ENCODE peak calls at places on chromosomes 7 and 10, in nine cellular contexts. One of them, this sample, is unnamed.

GRCh38 chr7:17325364-17325763 is 26.9 kb downstream of the AHR start:
- DNase-seq in CD4-positive, alpha-beta T cell: no peak
- DNase-seq in upper lobe of right lung: no peak
- DNase-seq in adrenal gland: no peak
- DNase-seq in esophagus muscularis mucosa: no peak
- DNase-seq in HFF-Myc: no peak
- DNase-seq in neural progenitor cell: no peak
- DNase-seq in lower leg skin: no peak
- DNase-seq in stomach: no peak
- DNase-seq in this sample: no peak

GRCh38 chr7:50714851-50715250 is 67.8 kb downstream of the GRB10 start:
- DNase-seq in CD4-positive, alpha-beta T cell: no peak
- DNase-seq in upper lobe of right lung: no peak
- DNase-seq in adrenal gland: no peak
- DNase-seq in esophagus muscularis mucosa: no peak
- DNase-seq in HFF-Myc: no peak
- DNase-seq in neural progenitor cell: no peak
- DNase-seq in lower leg skin: no peak
- DNase-seq in stomach: peak
- DNase-seq in this sample: no peak

GRCh38 chr7:47672966-47673365 is 91.1 kb upstream of the TNS3 start:
- DNase-seq in CD4-positive, alpha-beta T cell: no peak
- DNase-seq in upper lobe of right lung: no peak
- DNase-seq in adrenal gland: no peak
- DNase-seq in esophagus muscularis mucosa: no peak
- DNase-seq in HFF-Myc: no peak
- DNase-seq in neural progenitor cell: peak
- DNase-seq in lower leg skin: no peak
- DNase-seq in stomach: no peak
- DNase-seq in this sample: no peak

GRCh38 chr10:64430690-64431323 is 909.6 kb downstream of the REEP3 start:
- DNase-seq in CD4-positive, alpha-beta T cell: no peak
- DNase-seq in upper lobe of right lung: no peak
- DNase-seq in adrenal gland: no peak
- DNase-seq in esophagus muscularis mucosa: no peak
- DNase-seq in HFF-Myc: no peak
- DNase-seq in neural progenitor cell: peak
- DNase-seq in lower leg skin: no peak
- DNase-seq in stomach: no peak
- DNase-seq in this sample: peak

GRCh38 chr10:70543911-70544310 is 58.6 kb downstream of the PRF1 start:
- DNase-seq in CD4-positive, alpha-beta T cell: no peak
- DNase-seq in upper lobe of right lung: no peak
- DNase-seq in adrenal gland: no peak
- DNase-seq in esophagus muscularis mucosa: no peak
- DNase-seq in HFF-Myc: no peak
- DNase-seq in neural progenitor cell: no peak
- DNase-seq in lower leg skin: no peak
- DNase-seq in stomach: no peak
- DNase-seq in this sample: no peak

GRCh38 chr7:139731802-139732470 is 45.9 kb downstream of the HIPK2 start:
- DNase-seq in CD4-positive, alpha-beta T cell: no peak
- DNase-seq in upper lobe of right lung: peak
- DNase-seq in adrenal gland: peak
- DNase-seq in esophagus muscularis mucosa: peak
- DNase-seq in HFF-Myc: peak
- DNase-seq in neural progenitor cell: no peak
- DNase-seq in lower leg skin: peak
- DNase-seq in stomach: peak
- DNase-seq in this sample: peak

GRCh38 chr7:9204571-9204970 is 771.2 kb downstream of the NXPH1 start:
- DNase-seq in CD4-positive, alpha-beta T cell: no peak
- DNase-seq in upper lobe of right lung: no peak
- DNase-seq in adrenal gland: no peak
- DNase-seq in esophagus muscularis mucosa: no peak
- DNase-seq in HFF-Myc: no peak
- DNase-seq in neural progenitor cell: peak
- DNase-seq in lower leg skin: no peak
- DNase-seq in stomach: no peak
- DNase-seq in this sample: peak

GRCh38 chr7:49001610-49002033 is 77.3 kb downstream of the CDC14C start:
- DNase-seq in CD4-positive, alpha-beta T cell: no peak
- DNase-seq in upper lobe of right lung: no peak
- DNase-seq in adrenal gland: peak
- DNase-seq in esophagus muscularis mucosa: no peak
- DNase-seq in HFF-Myc: no peak
- DNase-seq in neural progenitor cell: peak
- DNase-seq in lower leg skin: no peak
- DNase-seq in stomach: no peak
- DNase-seq in this sample: no peak

GRCh38 chr7:118080947-118081346 is 103.0 kb upstream of the LSM8 start:
- DNase-seq in CD4-positive, alpha-beta T cell: no peak
- DNase-seq in upper lobe of right lung: no peak
- DNase-seq in adrenal gland: no peak
- DNase-seq in esophagus muscularis mucosa: no peak
- DNase-seq in HFF-Myc: peak
- DNase-seq in neural progenitor cell: no peak
- DNase-seq in lower leg skin: peak
- DNase-seq in stomach: no peak
- DNase-seq in this sample: peak

GRCh38 chr10:132685921-132686680 is 99.8 kb downstream of the NKX6-2 start:
- DNase-seq in CD4-positive, alpha-beta T cell: no peak
- DNase-seq in upper lobe of right lung: peak
- DNase-seq in adrenal gland: no peak
- DNase-seq in esophagus muscularis mucosa: no peak
- DNase-seq in HFF-Myc: no peak
- DNase-seq in neural progenitor cell: no peak
- DNase-seq in lower leg skin: no peak
- DNase-seq in stomach: no peak
- DNase-seq in this sample: no peak

GRCh38 chr7:82897500-82897899 is 265.2 kb downstream of the PCLO start:
- DNase-seq in CD4-positive, alpha-beta T cell: no peak
- DNase-seq in upper lobe of right lung: no peak
- DNase-seq in adrenal gland: no peak
- DNase-seq in esophagus muscularis mucosa: no peak
- DNase-seq in HFF-Myc: no peak
- DNase-seq in neural progenitor cell: no peak
- DNase-seq in lower leg skin: no peak
- DNase-seq in stomach: no peak
- DNase-seq in this sample: no peak

GRCh38 chr7:130281227-130281626 is 11.7 kb upstream of the CPA4 start:
- DNase-seq in CD4-positive, alpha-beta T cell: no peak
- DNase-seq in upper lobe of right lung: no peak
- DNase-seq in adrenal gland: no peak
- DNase-seq in esophagus muscularis mucosa: no peak
- DNase-seq in HFF-Myc: no peak
- DNase-seq in neural progenitor cell: no peak
- DNase-seq in lower leg skin: no peak
- DNase-seq in stomach: no peak
- DNase-seq in this sample: no peak

GRCh38 chr10:108787932-108788331 is 1135.4 kb downstream of the XPNPEP1 start:
- DNase-seq in CD4-positive, alpha-beta T cell: no peak
- DNase-seq in upper lobe of right lung: no peak
- DNase-seq in adrenal gland: no peak
- DNase-seq in esophagus muscularis mucosa: no peak
- DNase-seq in HFF-Myc: no peak
- DNase-seq in neural progenitor cell: no peak
- DNase-seq in lower leg skin: no peak
- DNase-seq in stomach: no peak
- DNase-seq in this sample: no peak

GRCh38 chr10:79127151-79127961 is 58.6 kb downstream of the ZMIZ1 start:
- DNase-seq in CD4-positive, alpha-beta T cell: no peak
- DNase-seq in upper lobe of right lung: peak
- DNase-seq in adrenal gland: peak
- DNase-seq in esophagus muscularis mucosa: no peak
- DNase-seq in HFF-Myc: no peak
- DNase-seq in neural progenitor cell: peak
- DNase-seq in lower leg skin: peak
- DNase-seq in stomach: peak
- DNase-seq in this sample: no peak

GRCh38 chr7:110944966-110945644 is 145.8 kb upstream of the LRRN3 start:
- DNase-seq in CD4-positive, alpha-beta T cell: no peak
- DNase-seq in upper lobe of right lung: no peak
- DNase-seq in adrenal gland: no peak
- DNase-seq in esophagus muscularis mucosa: no peak
- DNase-seq in HFF-Myc: no peak
- DNase-seq in neural progenitor cell: peak
- DNase-seq in lower leg skin: no peak
- DNase-seq in stomach: no peak
- DNase-seq in this sample: no peak

GRCh38 chr7:119472398-119473038 is 800.5 kb upstream of the KCND2 start:
- DNase-seq in CD4-positive, alpha-beta T cell: no peak
- DNase-seq in upper lobe of right lung: no peak
- DNase-seq in adrenal gland: no peak
- DNase-seq in esophagus muscularis mucosa: no peak
- DNase-seq in HFF-Myc: no peak
- DNase-seq in neural progenitor cell: no peak
- DNase-seq in lower leg skin: no peak
- DNase-seq in stomach: peak
- DNase-seq in this sample: no peak

GRCh38 chr7:55594870-55595269 is 22.6 kb upstream of the VOPP1 start:
- DNase-seq in CD4-positive, alpha-beta T cell: no peak
- DNase-seq in upper lobe of right lung: no peak
- DNase-seq in adrenal gland: no peak
- DNase-seq in esophagus muscularis mucosa: no peak
- DNase-seq in HFF-Myc: no peak
- DNase-seq in neural progenitor cell: no peak
- DNase-seq in lower leg skin: no peak
- DNase-seq in stomach: no peak
- DNase-seq in this sample: no peak

GRCh38 chr7:111132833-111133232 is 41.9 kb downstream of the LRRN3 start:
- DNase-seq in CD4-positive, alpha-beta T cell: no peak
- DNase-seq in upper lobe of right lung: no peak
- DNase-seq in adrenal gland: no peak
- DNase-seq in esophagus muscularis mucosa: no peak
- DNase-seq in HFF-Myc: no peak
- DNase-seq in neural progenitor cell: no peak
- DNase-seq in lower leg skin: no peak
- DNase-seq in stomach: no peak
- DNase-seq in this sample: no peak

GRCh38 chr7:122887198-122887597 is 938 bp upstream of the CADPS2 start:
- DNase-seq in CD4-positive, alpha-beta T cell: no peak
- DNase-seq in upper lobe of right lung: peak
- DNase-seq in adrenal gland: peak
- DNase-seq in esophagus muscularis mucosa: no peak
- DNase-seq in HFF-Myc: no peak
- DNase-seq in neural progenitor cell: peak
- DNase-seq in lower leg skin: peak
- DNase-seq in stomach: peak
- DNase-seq in this sample: peak

GRCh38 chr7:1925349-1925748 is 255.3 kb downstream of the ELFN1 start:
- DNase-seq in CD4-positive, alpha-beta T cell: no peak
- DNase-seq in upper lobe of right lung: no peak
- DNase-seq in adrenal gland: no peak
- DNase-seq in esophagus muscularis mucosa: no peak
- DNase-seq in HFF-Myc: no peak
- DNase-seq in neural progenitor cell: no peak
- DNase-seq in lower leg skin: no peak
- DNase-seq in stomach: no peak
- DNase-seq in this sample: no peak
- TF ChIP-seq CTCF in CD4-positive, alpha-beta T cell: peak
- TF ChIP-seq CTCF in upper lobe of right lung: no peak
- TF ChIP-seq CTCF in adrenal gland: no peak
- TF ChIP-seq CTCF in esophagus muscularis mucosa: no peak
- TF ChIP-seq CTCF in HFF-Myc: no peak
- TF ChIP-seq CTCF in neural progenitor cell: peak
- TF ChIP-seq CTCF in lower leg skin: no peak
- TF ChIP-seq CTCF in stomach: no peak
- TF ChIP-seq CTCF in this sample: peak

GRCh38 chr10:15405319-15405718 is 34.2 kb upstream of the FAM171A1 start:
- DNase-seq in CD4-positive, alpha-beta T cell: no peak
- DNase-seq in upper lobe of right lung: no peak
- DNase-seq in adrenal gland: no peak
- DNase-seq in esophagus muscularis mucosa: no peak
- DNase-seq in HFF-Myc: no peak
- DNase-seq in neural progenitor cell: no peak
- DNase-seq in lower leg skin: no peak
- DNase-seq in stomach: no peak
- DNase-seq in this sample: no peak

GRCh38 chr10:15416034-15416433 is 44.9 kb upstream of the FAM171A1 start:
- DNase-seq in CD4-positive, alpha-beta T cell: no peak
- DNase-seq in upper lobe of right lung: no peak
- DNase-seq in adrenal gland: no peak
- DNase-seq in esophagus muscularis mucosa: no peak
- DNase-seq in HFF-Myc: no peak
- DNase-seq in neural progenitor cell: no peak
- DNase-seq in lower leg skin: no peak
- DNase-seq in stomach: no peak
- DNase-seq in this sample: no peak

GRCh38 chr10:15408557-15408956 is 37.5 kb upstream of the FAM171A1 start:
- DNase-seq in CD4-positive, alpha-beta T cell: no peak
- DNase-seq in upper lobe of right lung: no peak
- DNase-seq in adrenal gland: no peak
- DNase-seq in esophagus muscularis mucosa: no peak
- DNase-seq in HFF-Myc: no peak
- DNase-seq in neural progenitor cell: no peak
- DNase-seq in lower leg skin: no peak
- DNase-seq in stomach: no peak
- DNase-seq in this sample: no peak

GRCh38 chr10:15411035-15411434 is 39.9 kb upstream of the FAM171A1 start:
- DNase-seq in CD4-positive, alpha-beta T cell: no peak
- DNase-seq in upper lobe of right lung: no peak
- DNase-seq in adrenal gland: no peak
- DNase-seq in esophagus muscularis mucosa: no peak
- DNase-seq in HFF-Myc: no peak
- DNase-seq in neural progenitor cell: no peak
- DNase-seq in lower leg skin: no peak
- DNase-seq in stomach: no peak
- DNase-seq in this sample: no peak
- TF ChIP-seq CTCF in CD4-positive, alpha-beta T cell: no peak
- TF ChIP-seq CTCF in upper lobe of right lung: no peak
- TF ChIP-seq CTCF in adrenal gland: no peak
- TF ChIP-seq CTCF in esophagus muscularis mucosa: no peak
- TF ChIP-seq CTCF in HFF-Myc: no peak
- TF ChIP-seq CTCF in neural progenitor cell: no peak
- TF ChIP-seq CTCF in lower leg skin: no peak
- TF ChIP-seq CTCF in stomach: no peak
- TF ChIP-seq CTCF in this sample: no peak

GRCh38 chr7:80255656-80256055 is 121.0 kb downstream of the GNAI1 start:
- DNase-seq in CD4-positive, alpha-beta T cell: no peak
- DNase-seq in upper lobe of right lung: no peak
- DNase-seq in adrenal gland: no peak
- DNase-seq in esophagus muscularis mucosa: no peak
- DNase-seq in HFF-Myc: no peak
- DNase-seq in neural progenitor cell: no peak
- DNase-seq in lower leg skin: no peak
- DNase-seq in stomach: no peak
- DNase-seq in this sample: no peak
- TF ChIP-seq CTCF in CD4-positive, alpha-beta T cell: no peak
- TF ChIP-seq CTCF in upper lobe of right lung: no peak
- TF ChIP-seq CTCF in adrenal gland: no peak
- TF ChIP-seq CTCF in esophagus muscularis mucosa: no peak
- TF ChIP-seq CTCF in HFF-Myc: no peak
- TF ChIP-seq CTCF in neural progenitor cell: no peak
- TF ChIP-seq CTCF in lower leg skin: no peak
- TF ChIP-seq CTCF in stomach: no peak
- TF ChIP-seq CTCF in this sample: no peak

DNA sequence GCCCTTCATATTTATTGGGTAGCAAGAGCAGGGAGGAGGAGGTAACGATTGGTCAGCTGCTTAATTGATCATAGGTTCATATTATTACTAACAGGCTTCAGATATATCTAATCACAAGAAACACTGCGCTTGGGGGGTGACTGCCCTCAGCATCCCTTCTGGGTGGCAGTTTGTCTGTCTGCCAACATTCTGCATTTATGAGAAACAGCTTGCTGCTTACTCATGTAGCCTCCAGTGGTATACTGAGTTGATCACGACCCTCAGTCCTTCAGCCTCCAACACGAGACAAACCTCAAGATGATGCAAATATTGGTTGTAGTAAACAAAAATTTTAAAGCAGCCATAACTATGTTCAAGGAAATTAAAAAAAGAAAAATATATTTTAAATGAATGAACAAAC is 657.8 kb upstream of the PHF14 start:
- DNase-seq in CD4-positive, alpha-beta T cell: no peak
- DNase-seq in upper lobe of right lung: no peak
- DNase-seq in adrenal gland: no peak
- DNase-seq in esophagus muscularis mucosa: no peak
- DNase-seq in HFF-Myc: no peak
- DNase-seq in neural progenitor cell: no peak
- DNase-seq in lower leg skin: no peak
- DNase-seq in stomach: no peak
- DNase-seq in this sample: no peak
- TF ChIP-seq CTCF in CD4-positive, alpha-beta T cell: no peak
- TF ChIP-seq CTCF in upper lobe of right lung: no peak
- TF ChIP-seq CTCF in adrenal gland: no peak
- TF ChIP-seq CTCF in esophagus muscularis mucosa: no peak
- TF ChIP-seq CTCF in HFF-Myc: no peak
- TF ChIP-seq CTCF in neural progenitor cell: no peak
- TF ChIP-seq CTCF in lower leg skin: no peak
- TF ChIP-seq CTCF in stomach: no peak
- TF ChIP-seq CTCF in this sample: no peak